ENCODE peak calls at places on chromosomes 5 and 9, in five cellular contexts. One of them, this sample, is unnamed.

GRCh38 chr9:127370651-127371648 is 26.0 kb upstream of the SLC2A8 start:
- DNase-seq in iris pigment epithelial cell: no peak
- DNase-seq in tibial nerve: no peak
- DNase-seq in left ventricle myocardium superior: no peak
- DNase-seq in stimulated activated CD4-positive, alpha-beta T cell treated with anti-CD3 and anti-CD28 coated beads, Interleukin-1b, Interleukin-23, amount 100 ng/mL, for 48 hours: no peak
- DNase-seq in this sample: no peak

GRCh38 chr9:127162567-127163365 is 40.3 kb upstream of the ANGPTL2 start:
- DNase-seq in left ventricle myocardium superior: no peak
- DNase-seq in stimulated activated CD4-positive, alpha-beta T cell treated with anti-CD3 and anti-CD28 coated beads, Interleukin-1b, Interleukin-23, amount 100 ng/mL, for 48 hours: no peak
- DNase-seq in tibial nerve: no peak
- DNase-seq in iris pigment epithelial cell: no peak
- DNase-seq in this sample: peak; percentile 16

GRCh38 chr5:95975703-95976102 is 14.1 kb upstream of the ELL2 start:
- DNase-seq in tibial nerve: no peak
- DNase-seq in left ventricle myocardium superior: no peak
- DNase-seq in stimulated activated CD4-positive, alpha-beta T cell treated with anti-CD3 and anti-CD28 coated beads, Interleukin-1b, Interleukin-23, amount 100 ng/mL, for 48 hours: no peak
- DNase-seq in iris pigment epithelial cell: no peak
- DNase-seq in this sample: no peak

GRCh38 chr5:33205727-33206410 is 234.9 kb upstream of the TARS1 start:
- DNase-seq in iris pigment epithelial cell: no peak
- DNase-seq in tibial nerve: no peak
- DNase-seq in stimulated activated CD4-positive, alpha-beta T cell treated with anti-CD3 and anti-CD28 coated beads, Interleukin-1b, Interleukin-23, amount 100 ng/mL, for 48 hours: no peak
- DNase-seq in left ventricle myocardium superior: no peak
- DNase-seq in this sample: no peak

GRCh38 chr9:93541581-93542349 is 34.6 kb upstream of the PHF2 start:
- DNase-seq in tibial nerve: no peak
- DNase-seq in left ventricle myocardium superior: no peak
- DNase-seq in iris pigment epithelial cell: no peak
- DNase-seq in stimulated activated CD4-positive, alpha-beta T cell treated with anti-CD3 and anti-CD28 coated beads, Interleukin-1b, Interleukin-23, amount 100 ng/mL, for 48 hours: no peak
- DNase-seq in this sample: no peak

GRCh38 chr5:142399899-142400298 is 75.1 kb upstream of the SPRY4 start:
- DNase-seq in stimulated activated CD4-positive, alpha-beta T cell treated with anti-CD3 and anti-CD28 coated beads, Interleukin-1b, Interleukin-23, amount 100 ng/mL, for 48 hours: no peak
- DNase-seq in iris pigment epithelial cell: no peak
- DNase-seq in left ventricle myocardium superior: no peak
- DNase-seq in tibial nerve: no peak
- DNase-seq in this sample: no peak

GRCh38 chr9:121783523-121784507 is 132.4 kb downstream of the DAB2IP start:
- DNase-seq in iris pigment epithelial cell: no peak
- DNase-seq in tibial nerve: no peak
- DNase-seq in left ventricle myocardium superior: no peak
- DNase-seq in stimulated activated CD4-positive, alpha-beta T cell treated with anti-CD3 and anti-CD28 coated beads, Interleukin-1b, Interleukin-23, amount 100 ng/mL, for 48 hours: no peak
- DNase-seq in this sample: peak; percentile 6

GRCh38 chr9:90057361-90057760 is 452.5 kb downstream of the GADD45G start:
- DNase-seq in stimulated activated CD4-positive, alpha-beta T cell treated with anti-CD3 and anti-CD28 coated beads, Interleukin-1b, Interleukin-23, amount 100 ng/mL, for 48 hours: no peak
- DNase-seq in tibial nerve: no peak
- DNase-seq in iris pigment epithelial cell: no peak
- DNase-seq in left ventricle myocardium superior: no peak
- DNase-seq in this sample: no peak

GRCh38 chr5:33049298-33049697 is 338.2 kb downstream of the NPR3 start:
- DNase-seq in iris pigment epithelial cell: no peak
- DNase-seq in tibial nerve: no peak
- DNase-seq in left ventricle myocardium superior: no peak
- DNase-seq in stimulated activated CD4-positive, alpha-beta T cell treated with anti-CD3 and anti-CD28 coated beads, Interleukin-1b, Interleukin-23, amount 100 ng/mL, for 48 hours: no peak
- DNase-seq in this sample: no peak

GRCh38 chr9:81395301-81396054 is 293.9 kb downstream of the TLE1 start:
- DNase-seq in stimulated activated CD4-positive, alpha-beta T cell treated with anti-CD3 and anti-CD28 coated beads, Interleukin-1b, Interleukin-23, amount 100 ng/mL, for 48 hours: no peak
- DNase-seq in tibial nerve: no peak
- DNase-seq in left ventricle myocardium superior: no peak
- DNase-seq in iris pigment epithelial cell: no peak
- DNase-seq in this sample: no peak

GRCh38 chr9:76365028-76365427 is 29.2 kb downstream of the RFK start:
- DNase-seq in stimulated activated CD4-positive, alpha-beta T cell treated with anti-CD3 and anti-CD28 coated beads, Interleukin-1b, Interleukin-23, amount 100 ng/mL, for 48 hours: no peak
- DNase-seq in tibial nerve: no peak
- DNase-seq in iris pigment epithelial cell: peak; percentile 72
- DNase-seq in left ventricle myocardium superior: no peak
- DNase-seq in this sample: no peak

GRCh38 chr5:38830521-38831051 is 15.2 kb upstream of the OSMR start:
- DNase-seq in iris pigment epithelial cell: peak; percentile 80
- DNase-seq in left ventricle myocardium superior: no peak
- DNase-seq in tibial nerve: no peak
- DNase-seq in stimulated activated CD4-positive, alpha-beta T cell treated with anti-CD3 and anti-CD28 coated beads, Interleukin-1b, Interleukin-23, amount 100 ng/mL, for 48 hours: no peak
- DNase-seq in this sample: no peak

GRCh38 chr9:96621619-96622018 is 2.0 kb upstream of the CDC14B start:
- DNase-seq in tibial nerve: no peak
- DNase-seq in stimulated activated CD4-positive, alpha-beta T cell treated with anti-CD3 and anti-CD28 coated beads, Interleukin-1b, Interleukin-23, amount 100 ng/mL, for 48 hours: no peak
- DNase-seq in iris pigment epithelial cell: no peak
- DNase-seq in left ventricle myocardium superior: no peak
- DNase-seq in this sample: no peak

GRCh38 chr9:116953271-116953670 is 266.2 kb downstream of the TRIM32 start:
- DNase-seq in left ventricle myocardium superior: no peak
- DNase-seq in tibial nerve: no peak
- DNase-seq in stimulated activated CD4-positive, alpha-beta T cell treated with anti-CD3 and anti-CD28 coated beads, Interleukin-1b, Interleukin-23, amount 100 ng/mL, for 48 hours: no peak
- DNase-seq in iris pigment epithelial cell: no peak
- DNase-seq in this sample: no peak

GRCh38 chr9:134637696-134638502 is 3.7 kb upstream of the COL5A1 start:
- DNase-seq in stimulated activated CD4-positive, alpha-beta T cell treated with anti-CD3 and anti-CD28 coated beads, Interleukin-1b, Interleukin-23, amount 100 ng/mL, for 48 hours: no peak
- DNase-seq in tibial nerve: no peak
- DNase-seq in left ventricle myocardium superior: peak; percentile 24
- DNase-seq in iris pigment epithelial cell: no peak
- DNase-seq in this sample: no peak

GRCh38 chr5:149707097-149707496 is 23.0 kb upstream of the PPARGC1B start:
- DNase-seq in stimulated activated CD4-positive, alpha-beta T cell treated with anti-CD3 and anti-CD28 coated beads, Interleukin-1b, Interleukin-23, amount 100 ng/mL, for 48 hours: no peak
- DNase-seq in iris pigment epithelial cell: no peak
- DNase-seq in tibial nerve: no peak
- DNase-seq in left ventricle myocardium superior: no peak
- DNase-seq in this sample: no peak

GRCh38 chr9:123335227-123335985 is 20.6 kb upstream of the CRB2 start:
- DNase-seq in tibial nerve: no peak
- DNase-seq in stimulated activated CD4-positive, alpha-beta T cell treated with anti-CD3 and anti-CD28 coated beads, Interleukin-1b, Interleukin-23, amount 100 ng/mL, for 48 hours: no peak
- DNase-seq in left ventricle myocardium superior: no peak
- DNase-seq in iris pigment epithelial cell: peak; percentile 58
- DNase-seq in this sample: no peak

GRCh38 chr9:36867241-36867640 is 166.8 kb downstream of the PAX5 start:
- DNase-seq in iris pigment epithelial cell: no peak
- DNase-seq in left ventricle myocardium superior: no peak
- DNase-seq in stimulated activated CD4-positive, alpha-beta T cell treated with anti-CD3 and anti-CD28 coated beads, Interleukin-1b, Interleukin-23, amount 100 ng/mL, for 48 hours: no peak
- DNase-seq in tibial nerve: no peak
- DNase-seq in this sample: no peak

GRCh38 chr9:70229579-70229978 is 29.2 kb upstream of the SMC5 start:
- DNase-seq in left ventricle myocardium superior: no peak
- DNase-seq in tibial nerve: no peak
- DNase-seq in iris pigment epithelial cell: peak; percentile 50
- DNase-seq in stimulated activated CD4-positive, alpha-beta T cell treated with anti-CD3 and anti-CD28 coated beads, Interleukin-1b, Interleukin-23, amount 100 ng/mL, for 48 hours: no peak
- DNase-seq in this sample: no peak

GRCh38 chr9:6922680-6923079 is 164.9 kb downstream of the KDM4C start:
- DNase-seq in tibial nerve: no peak
- DNase-seq in left ventricle myocardium superior: no peak
- DNase-seq in stimulated activated CD4-positive, alpha-beta T cell treated with anti-CD3 and anti-CD28 coated beads, Interleukin-1b, Interleukin-23, amount 100 ng/mL, for 48 hours: no peak
- DNase-seq in iris pigment epithelial cell: no peak
- DNase-seq in this sample: no peak

GRCh38 chr5:126103050-126103449 is 320.2 kb upstream of the GRAMD2B start:
- DNase-seq in left ventricle myocardium superior: no peak
- DNase-seq in tibial nerve: no peak
- DNase-seq in stimulated activated CD4-positive, alpha-beta T cell treated with anti-CD3 and anti-CD28 coated beads, Interleukin-1b, Interleukin-23, amount 100 ng/mL, for 48 hours: no peak
- DNase-seq in iris pigment epithelial cell: no peak
- DNase-seq in this sample: no peak

GRCh38 chr9:73370053-73370452 is 218.4 kb downstream of the ANXA1 start:
- DNase-seq in tibial nerve: no peak
- DNase-seq in stimulated activated CD4-positive, alpha-beta T cell treated with anti-CD3 and anti-CD28 coated beads, Interleukin-1b, Interleukin-23, amount 100 ng/mL, for 48 hours: no peak
- DNase-seq in left ventricle myocardium superior: no peak
- DNase-seq in iris pigment epithelial cell: peak; percentile 8
- DNase-seq in this sample: no peak

GRCh38 chr9:21031091-21031817 is at the start of gene HACD4:
- DNase-seq in left ventricle myocardium superior: peak; percentile 72
- DNase-seq in tibial nerve: peak; percentile 26
- DNase-seq in iris pigment epithelial cell: peak; percentile 47
- DNase-seq in stimulated activated CD4-positive, alpha-beta T cell treated with anti-CD3 and anti-CD28 coated beads, Interleukin-1b, Interleukin-23, amount 100 ng/mL, for 48 hours: peak; percentile 62
- DNase-seq in this sample: peak; percentile 85

GRCh38 chr9:128786681-128787582 is at the start of gene TBC1D13:
- DNase-seq in stimulated activated CD4-positive, alpha-beta T cell treated with anti-CD3 and anti-CD28 coated beads, Interleukin-1b, Interleukin-23, amount 100 ng/mL, for 48 hours: peak; percentile 89
- DNase-seq in iris pigment epithelial cell: peak; percentile 82
- DNase-seq in left ventricle myocardium superior: peak; percentile 94
- DNase-seq in tibial nerve: peak; percentile 84
- DNase-seq in this sample: peak; percentile 91

GRCh38 chr5:23445573-23445972 is 61.8 kb upstream of the PRDM9 start:
- DNase-seq in left ventricle myocardium superior: no peak
- DNase-seq in stimulated activated CD4-positive, alpha-beta T cell treated with anti-CD3 and anti-CD28 coated beads, Interleukin-1b, Interleukin-23, amount 100 ng/mL, for 48 hours: no peak
- DNase-seq in tibial nerve: no peak
- DNase-seq in iris pigment epithelial cell: peak; percentile 71
- DNase-seq in this sample: no peak

GRCh38 chr5:106397700-106398099 is 1273.0 kb downstream of the EFNA5 start:
- DNase-seq in iris pigment epithelial cell: peak; percentile 98
- DNase-seq in left ventricle myocardium superior: no peak
- DNase-seq in stimulated activated CD4-positive, alpha-beta T cell treated with anti-CD3 and anti-CD28 coated beads, Interleukin-1b, Interleukin-23, amount 100 ng/mL, for 48 hours: no peak
- DNase-seq in tibial nerve: no peak
- DNase-seq in this sample: no peak

GRCh38 chr5:175060264-175060663 is 335.9 kb downstream of the MSX2 start:
- DNase-seq in stimulated activated CD4-positive, alpha-beta T cell treated with anti-CD3 and anti-CD28 coated beads, Interleukin-1b, Interleukin-23, amount 100 ng/mL, for 48 hours: no peak
- DNase-seq in tibial nerve: no peak
- DNase-seq in left ventricle myocardium superior: no peak
- DNase-seq in iris pigment epithelial cell: no peak
- DNase-seq in this sample: no peak

GRCh38 chr9:134682026-134682425 is 40.4 kb downstream of the COL5A1 start:
- DNase-seq in tibial nerve: no peak
- DNase-seq in stimulated activated CD4-positive, alpha-beta T cell treated with anti-CD3 and anti-CD28 coated beads, Interleukin-1b, Interleukin-23, amount 100 ng/mL, for 48 hours: no peak
- DNase-seq in iris pigment epithelial cell: no peak
- DNase-seq in left ventricle myocardium superior: peak; percentile 56
- DNase-seq in this sample: peak; percentile 66

GRCh38 chr9:127937383-127938297 is at the start of gene DPM2:
- DNase-seq in iris pigment epithelial cell: peak; percentile 91
- DNase-seq in left ventricle myocardium superior: peak; percentile 90
- DNase-seq in tibial nerve: peak; percentile 60
- DNase-seq in stimulated activated CD4-positive, alpha-beta T cell treated with anti-CD3 and anti-CD28 coated beads, Interleukin-1b, Interleukin-23, amount 100 ng/mL, for 48 hours: peak; percentile 88
- DNase-seq in this sample: peak; percentile 91

GRCh38 chr5:172749881-172750608 is 20.9 kb downstream of the DUSP1 start:
- DNase-seq in tibial nerve: no peak
- DNase-seq in iris pigment epithelial cell: no peak
- DNase-seq in stimulated activated CD4-positive, alpha-beta T cell treated with anti-CD3 and anti-CD28 coated beads, Interleukin-1b, Interleukin-23, amount 100 ng/mL, for 48 hours: no peak
- DNase-seq in left ventricle myocardium superior: peak; percentile 71
- DNase-seq in this sample: peak; percentile 72

GRCh38 chr9:3125602-3126392 is 281.9 kb upstream of the PUM3 start:
- DNase-seq in tibial nerve: no peak
- DNase-seq in stimulated activated CD4-positive, alpha-beta T cell treated with anti-CD3 and anti-CD28 coated beads, Interleukin-1b, Interleukin-23, amount 100 ng/mL, for 48 hours: no peak
- DNase-seq in iris pigment epithelial cell: no peak
- DNase-seq in left ventricle myocardium superior: no peak
- DNase-seq in this sample: no peak

GRCh38 chr9:109017061-109017460 is 3.8 kb upstream of the CTNNAL1 start:
- DNase-seq in stimulated activated CD4-positive, alpha-beta T cell treated with anti-CD3 and anti-CD28 coated beads, Interleukin-1b, Interleukin-23, amount 100 ng/mL, for 48 hours: no peak
- DNase-seq in tibial nerve: no peak
- DNase-seq in iris pigment epithelial cell: peak; percentile 48
- DNase-seq in left ventricle myocardium superior: no peak
- DNase-seq in this sample: no peak

GRCh38 chr5:173329370-173330150 is 1.3 kb upstream of the STC2 start:
- DNase-seq in tibial nerve: no peak
- DNase-seq in stimulated activated CD4-positive, alpha-beta T cell treated with anti-CD3 and anti-CD28 coated beads, Interleukin-1b, Interleukin-23, amount 100 ng/mL, for 48 hours: peak; percentile 80
- DNase-seq in iris pigment epithelial cell: no peak
- DNase-seq in left ventricle myocardium superior: peak; percentile 57
- DNase-seq in this sample: no peak

GRCh38 chr9:124621371-124622328 is 114.5 kb upstream of the NR5A1 start:
- DNase-seq in iris pigment epithelial cell: peak; percentile 58
- DNase-seq in left ventricle myocardium superior: no peak
- DNase-seq in stimulated activated CD4-positive, alpha-beta T cell treated with anti-CD3 and anti-CD28 coated beads, Interleukin-1b, Interleukin-23, amount 100 ng/mL, for 48 hours: no peak
- DNase-seq in tibial nerve: no peak
- DNase-seq in this sample: no peak